ENCODE peak calls at places on chromosome 21, in seven cellular contexts. One of them, this sample, is unnamed.

GRCh38 chr21:17798796-17799195 is 20.4 kb downstream of the C21orf91 start:
- DNase-seq in IMR-90: no peak
- DNase-seq in tibial nerve: no peak
- DNase-seq in OCI-LY7: no peak
- DNase-seq in mesendoderm: no peak
- DNase-seq in spleen: no peak
- DNase-seq in fibroblast of lung: no peak
- DNase-seq in this sample: no peak

GRCh38 chr21:36209626-36210171 is 53.1 kb downstream of the DOP1B start:
- DNase-seq in IMR-90: peak; percentile 82
- DNase-seq in tibial nerve: peak; percentile 54
- DNase-seq in OCI-LY7: peak; percentile 74
- DNase-seq in mesendoderm: peak; percentile 90
- DNase-seq in spleen: no peak
- DNase-seq in fibroblast of lung: peak; percentile 75
- DNase-seq in this sample: no peak

GRCh38 chr21:45875416-45875760 is 106.2 kb upstream of the COL6A1 start:
- DNase-seq in IMR-90: no peak
- DNase-seq in tibial nerve: no peak
- DNase-seq in OCI-LY7: no peak
- DNase-seq in mesendoderm: no peak
- DNase-seq in spleen: peak; percentile 37
- DNase-seq in fibroblast of lung: no peak
- DNase-seq in this sample: no peak

GRCh38 chr21:21831036-21831435 is 832.8 kb downstream of the NCAM2 start:
- DNase-seq in IMR-90: no peak
- DNase-seq in tibial nerve: no peak
- DNase-seq in OCI-LY7: no peak
- DNase-seq in mesendoderm: no peak
- DNase-seq in spleen: no peak
- DNase-seq in fibroblast of lung: no peak
- DNase-seq in this sample: no peak

GRCh38 chr21:17610862-17611261 is 1.8 kb downstream of the BTG3 start:
- DNase-seq in IMR-90: peak; percentile 11
- DNase-seq in tibial nerve: no peak
- DNase-seq in OCI-LY7: peak; percentile 15
- DNase-seq in mesendoderm: no peak
- DNase-seq in spleen: no peak
- DNase-seq in fibroblast of lung: no peak
- DNase-seq in this sample: no peak

GRCh38 chr21:35469446-35469845 is 420.3 kb upstream of the RUNX1 start:
- DNase-seq in IMR-90: peak; percentile 34
- DNase-seq in tibial nerve: no peak
- DNase-seq in OCI-LY7: no peak
- DNase-seq in mesendoderm: no peak
- DNase-seq in spleen: no peak
- DNase-seq in fibroblast of lung: no peak
- DNase-seq in this sample: no peak

GRCh38 chr21:46065993-46066842 is 31.7 kb upstream of the COL6A2 start:
- DNase-seq in IMR-90: peak; percentile 31
- DNase-seq in tibial nerve: no peak
- DNase-seq in OCI-LY7: no peak
- DNase-seq in mesendoderm: no peak
- DNase-seq in spleen: no peak
- DNase-seq in fibroblast of lung: peak; percentile 62
- DNase-seq in this sample: no peak

GRCh38 chr21:40053007-40053406 is 185.8 kb downstream of the PCP4 start:
- DNase-seq in IMR-90: no peak
- DNase-seq in tibial nerve: peak; percentile 36
- DNase-seq in OCI-LY7: no peak
- DNase-seq in mesendoderm: no peak
- DNase-seq in spleen: no peak
- DNase-seq in fibroblast of lung: no peak
- DNase-seq in this sample: no peak

GRCh38 chr21:45330075-45330781 is 42.5 kb upstream of the POFUT2 start:
- DNase-seq in IMR-90: peak; percentile 88
- DNase-seq in tibial nerve: no peak
- DNase-seq in OCI-LY7: no peak
- DNase-seq in mesendoderm: peak; percentile 97
- DNase-seq in spleen: peak; percentile 58
- DNase-seq in fibroblast of lung: peak; percentile 87
- DNase-seq in this sample: no peak

GRCh38 chr21:36999131-36999898 is 7.2 kb upstream of the RIPPLY3 start:
- DNase-seq in IMR-90: no peak
- DNase-seq in tibial nerve: no peak
- DNase-seq in OCI-LY7: no peak
- DNase-seq in mesendoderm: no peak
- DNase-seq in spleen: no peak
- DNase-seq in fibroblast of lung: no peak
- DNase-seq in this sample: no peak

GRCh38 chr21:14553422-14553821 is 7.3 kb upstream of the SAMSN1 start:
- DNase-seq in IMR-90: no peak
- DNase-seq in tibial nerve: no peak
- DNase-seq in OCI-LY7: no peak
- DNase-seq in mesendoderm: no peak
- DNase-seq in spleen: no peak
- DNase-seq in fibroblast of lung: no peak
- DNase-seq in this sample: no peak

GRCh38 chr21:17472167-17472566 is 40.7 kb upstream of the CXADR start:
- DNase-seq in IMR-90: no peak
- DNase-seq in tibial nerve: no peak
- DNase-seq in OCI-LY7: no peak
- DNase-seq in mesendoderm: no peak
- DNase-seq in spleen: no peak
- DNase-seq in fibroblast of lung: no peak
- DNase-seq in this sample: no peak

GRCh38 chr21:18249542-18250152 is 5.0 kb downstream of the CHODL start:
- DNase-seq in IMR-90: no peak
- DNase-seq in tibial nerve: no peak
- DNase-seq in OCI-LY7: no peak
- DNase-seq in mesendoderm: peak; percentile 39
- DNase-seq in spleen: no peak
- DNase-seq in fibroblast of lung: no peak
- DNase-seq in this sample: no peak

GRCh38 chr21:19999369-20000272 is 998.6 kb upstream of the NCAM2 start:
- DNase-seq in IMR-90: no peak
- DNase-seq in tibial nerve: no peak
- DNase-seq in OCI-LY7: no peak
- DNase-seq in mesendoderm: no peak
- DNase-seq in spleen: no peak
- DNase-seq in fibroblast of lung: no peak
- DNase-seq in this sample: no peak

GRCh38 chr21:45029298-45029967 is 44.9 kb upstream of the ADARB1 start:
- DNase-seq in IMR-90: no peak
- DNase-seq in tibial nerve: no peak
- DNase-seq in OCI-LY7: no peak
- DNase-seq in mesendoderm: peak; percentile 77
- DNase-seq in spleen: peak; percentile 72
- DNase-seq in fibroblast of lung: peak; percentile 44
- DNase-seq in this sample: no peak

GRCh38 chr21:38272215-38272614 is 15.4 kb downstream of the KCNJ15 start:
- DNase-seq in IMR-90: no peak
- DNase-seq in tibial nerve: no peak
- DNase-seq in OCI-LY7: no peak
- DNase-seq in mesendoderm: no peak
- DNase-seq in spleen: peak; percentile 81
- DNase-seq in fibroblast of lung: no peak
- DNase-seq in this sample: no peak

GRCh38 chr21:38268859-38269566 is 12.2 kb downstream of the KCNJ15 start:
- DNase-seq in IMR-90: no peak
- DNase-seq in tibial nerve: no peak
- DNase-seq in OCI-LY7: no peak
- DNase-seq in mesendoderm: no peak
- DNase-seq in spleen: no peak
- DNase-seq in fibroblast of lung: no peak
- DNase-seq in this sample: no peak

GRCh38 chr21:38269567-38269917 is 12.8 kb downstream of the KCNJ15 start:
- DNase-seq in IMR-90: no peak
- DNase-seq in tibial nerve: no peak
- DNase-seq in OCI-LY7: no peak
- DNase-seq in mesendoderm: no peak
- DNase-seq in spleen: no peak
- DNase-seq in fibroblast of lung: no peak
- DNase-seq in this sample: no peak

GRCh38 chr21:38277501-38278111 is 20.8 kb downstream of the KCNJ15 start:
- DNase-seq in IMR-90: peak; percentile 100
- DNase-seq in tibial nerve: peak; percentile 60
- DNase-seq in OCI-LY7: no peak
- DNase-seq in mesendoderm: no peak
- DNase-seq in spleen: no peak
- DNase-seq in fibroblast of lung: peak; percentile 98
- DNase-seq in this sample: no peak

DNA sequence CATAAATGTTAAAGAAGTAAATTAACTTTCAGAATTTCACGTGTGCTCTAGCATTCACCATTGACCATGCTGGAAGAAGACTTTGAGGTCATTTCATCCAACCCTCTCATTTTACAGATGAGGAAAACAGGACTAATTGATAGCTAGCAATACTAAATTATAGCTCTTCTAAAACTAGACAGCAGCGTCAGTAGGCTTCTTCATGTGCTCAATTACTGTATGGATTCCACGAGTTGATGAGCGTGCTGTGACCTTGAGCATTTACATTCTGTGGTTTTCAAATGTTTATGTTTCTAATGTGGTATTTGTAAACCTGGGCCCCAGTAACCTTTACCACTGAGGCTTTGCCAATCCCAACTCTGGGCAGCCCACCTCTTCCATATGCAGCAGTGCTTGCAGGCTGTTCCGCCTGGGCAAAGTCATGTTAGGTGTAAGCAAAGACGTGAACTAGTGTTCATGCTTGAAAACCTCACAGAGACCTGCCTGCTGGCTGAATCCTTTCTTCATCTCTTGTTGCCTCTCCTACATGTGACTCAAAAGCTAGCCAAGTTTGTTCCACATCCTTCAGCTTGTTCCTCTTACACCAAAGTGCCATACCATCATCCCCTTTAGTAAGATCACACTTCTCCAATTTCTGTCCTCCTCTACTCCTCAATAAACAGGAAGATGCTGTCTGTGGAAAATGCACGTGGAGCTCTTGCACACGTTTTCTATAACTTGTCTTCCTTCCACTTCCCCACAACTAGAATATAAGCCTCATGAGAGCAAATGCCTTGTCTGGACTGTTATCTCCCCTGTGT is 17.2 kb downstream of the KCNJ15 start:
- DNase-seq in IMR-90: peak; percentile 74
- DNase-seq in tibial nerve: peak; percentile 23
- DNase-seq in OCI-LY7: no peak
- DNase-seq in mesendoderm: no peak
- DNase-seq in spleen: no peak
- DNase-seq in fibroblast of lung: peak; percentile 72
- DNase-seq in this sample: no peak
- H3K4me1 ChIP-seq in IMR-90: peaks cover 21% of the 10 kb centered on the region
- H3K4me1 ChIP-seq in tibial nerve: peaks cover under 1% of the 10 kb centered on the region
- H3K4me1 ChIP-seq in OCI-LY7: no peaks in the 10 kb centered on the region
- H3K4me1 ChIP-seq in mesendoderm: no peaks in the 10 kb centered on the region
- H3K4me1 ChIP-seq in spleen: peaks cover 4% of the 10 kb centered on the region
- H3K4me1 ChIP-seq in fibroblast of lung: peaks cover 11% of the 10 kb centered on the region
- H3K4me1 ChIP-seq in this sample: no peaks in the 10 kb centered on the region

GRCh38 chr21:28671549-28672195 is 321.0 kb downstream of the LTN1 start:
- DNase-seq in IMR-90: no peak
- DNase-seq in tibial nerve: no peak
- DNase-seq in OCI-LY7: no peak
- DNase-seq in mesendoderm: no peak
- DNase-seq in spleen: no peak
- DNase-seq in fibroblast of lung: peak; percentile 65
- DNase-seq in this sample: no peak

GRCh38 chr21:28674807-28675206 is 317.9 kb downstream of the LTN1 start:
- DNase-seq in IMR-90: no peak
- DNase-seq in tibial nerve: no peak
- DNase-seq in OCI-LY7: no peak
- DNase-seq in mesendoderm: no peak
- DNase-seq in spleen: no peak
- DNase-seq in fibroblast of lung: no peak
- DNase-seq in this sample: no peak

GRCh38 chr21:28669978-28670377 is 322.7 kb downstream of the LTN1 start:
- DNase-seq in IMR-90: no peak
- DNase-seq in tibial nerve: no peak
- DNase-seq in OCI-LY7: no peak
- DNase-seq in mesendoderm: no peak
- DNase-seq in spleen: no peak
- DNase-seq in fibroblast of lung: no peak
- DNase-seq in this sample: no peak

GRCh38 chr21:28675265-28676041 is 317.2 kb downstream of the LTN1 start:
- DNase-seq in IMR-90: no peak
- DNase-seq in tibial nerve: no peak
- DNase-seq in OCI-LY7: no peak
- DNase-seq in mesendoderm: no peak
- DNase-seq in spleen: no peak
- DNase-seq in fibroblast of lung: peak; percentile 79
- DNase-seq in this sample: no peak
- H3K27ac ChIP-seq in IMR-90: no peak overlapping the region
- H3K27ac ChIP-seq in tibial nerve: peak overlapping the region; percentile 15
- H3K27ac ChIP-seq in OCI-LY7: no peak overlapping the region
- H3K27ac ChIP-seq in mesendoderm: no peak overlapping the region
- H3K27ac ChIP-seq in spleen: no peak overlapping the region
- H3K27ac ChIP-seq in fibroblast of lung: no peak overlapping the region
- H3K27ac ChIP-seq in this sample: no peak overlapping the region

DNA sequence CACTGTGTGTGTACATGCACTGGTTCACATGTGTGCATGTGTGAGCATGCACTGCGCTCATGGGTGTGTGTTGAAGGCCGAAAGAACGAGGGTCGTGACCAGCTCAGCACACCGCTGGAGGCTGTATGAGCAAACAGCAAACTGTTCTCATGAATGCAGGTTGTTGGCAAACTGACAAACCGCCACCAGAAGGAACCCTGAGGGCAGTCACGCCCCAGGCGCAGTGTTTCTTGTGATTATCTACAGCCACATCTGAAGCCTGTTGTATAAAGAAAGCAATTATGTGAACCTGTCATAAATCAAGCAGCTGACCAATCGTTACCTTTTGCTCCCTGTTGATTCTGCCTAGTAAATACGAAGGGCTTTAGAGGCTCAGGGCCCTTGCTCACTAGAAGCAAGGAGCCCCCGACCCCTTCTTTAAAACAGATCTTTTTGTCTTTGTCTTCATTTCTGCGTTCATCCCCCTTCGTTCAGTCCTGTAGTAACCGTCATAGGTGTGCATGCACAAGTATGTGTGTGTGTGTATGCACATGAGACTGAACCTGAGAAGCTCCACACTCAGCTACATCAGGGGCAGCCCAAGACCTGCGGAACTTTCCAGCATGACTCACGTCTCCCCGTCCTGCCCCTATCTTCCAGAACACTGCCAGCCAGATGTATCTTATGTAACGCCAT is 16.8 kb upstream of the RIPK4 start:
- DNase-seq in IMR-90: no peak
- DNase-seq in tibial nerve: no peak
- DNase-seq in OCI-LY7: no peak
- DNase-seq in mesendoderm: no peak
- DNase-seq in spleen: no peak
- DNase-seq in fibroblast of lung: no peak
- DNase-seq in this sample: no peak
- H3K4me1 ChIP-seq in IMR-90: no peaks in the 10 kb centered on the region
- H3K4me1 ChIP-seq in tibial nerve: no peaks in the 10 kb centered on the region
- H3K4me1 ChIP-seq in OCI-LY7: no peaks in the 10 kb centered on the region
- H3K4me1 ChIP-seq in mesendoderm: no peaks in the 10 kb centered on the region
- H3K4me1 ChIP-seq in spleen: peaks cover under 1% of the 10 kb centered on the region
- H3K4me1 ChIP-seq in fibroblast of lung: no peaks in the 10 kb centered on the region
- H3K4me1 ChIP-seq in this sample: no peaks in the 10 kb centered on the region

GRCh38 chr21:22900511-22900910 is 1902.3 kb downstream of the NCAM2 start:
- DNase-seq in IMR-90: peak; percentile 2
- DNase-seq in tibial nerve: no peak
- DNase-seq in OCI-LY7: no peak
- DNase-seq in mesendoderm: no peak
- DNase-seq in spleen: no peak
- DNase-seq in fibroblast of lung: no peak
- DNase-seq in this sample: no peak

GRCh38 chr21:22904385-22904784 is 1906.2 kb downstream of the NCAM2 start:
- DNase-seq in IMR-90: no peak
- DNase-seq in tibial nerve: no peak
- DNase-seq in OCI-LY7: no peak
- DNase-seq in mesendoderm: no peak
- DNase-seq in spleen: no peak
- DNase-seq in fibroblast of lung: no peak
- DNase-seq in this sample: no peak
- H3K27ac ChIP-seq in IMR-90: no peak overlapping the region
- H3K27ac ChIP-seq in tibial nerve: no peak overlapping the region
- H3K27ac ChIP-seq in OCI-LY7: no peak overlapping the region
- H3K27ac ChIP-seq in mesendoderm: no peak overlapping the region
- H3K27ac ChIP-seq in spleen: no peak overlapping the region
- H3K27ac ChIP-seq in fibroblast of lung: no peak overlapping the region
- H3K27ac ChIP-seq in this sample: no peak overlapping the region

This sample was measured in effector memory CD4-positive, alpha-beta T cell.